ENCODE peak calls at places on chromosomes 16 and 17, in six cellular contexts. B is GM13976; Z is lung; C is activated naive CD4-positive, alpha-beta T cell treated with Interleukin-2 at 50 U/mL for 16 hours; O is NCI-H460; N is activated CD4-positive, alpha-beta T cell treated with anti-CD3 and anti-CD28 coated beads, Interleukin-2, amount 10 ng/mL, durations not matched to agents 24 days and 14 days. J is an unnamed sample.

GRCh38 chr17:36545093-36545464 is 360 bp downstream of the GGNBP2 start:
- DNase-seq in C (no peak), N (no peak), Z (no peak), O (no peak), B (no peak), J (no peak)

GRCh38 chr16:31477220-31478216 is 5.4 kb upstream of the SLC5A2 start:
- DNase-seq in C (peak; percentile 37), N (peak; percentile 82), Z (peak; percentile 85), O (no peak), B (peak; percentile 71), J (no peak)

GRCh38 chr16:27547134-27547533 is 2.6 kb downstream of the GTF3C1 start:
- DNase-seq in Z (no peak), B (peak; percentile 42), C (peak; percentile 4), N (no peak), O (no peak), J (peak; percentile 7)

GRCh38 chr17:77735051-77735340 is 223.5 kb upstream of the TNRC6C start:
- DNase-seq in C (no peak), Z (no peak), N (peak; percentile 35), O (no peak), B (no peak), J (no peak)

GRCh38 chr17:59366040-59366757 is 34.7 kb downstream of the YPEL2 start:
- DNase-seq in N (no peak), O (no peak), C (no peak), Z (no peak), B (no peak), J (no peak)

GRCh38 chr16:57000271-57001025 is 11.1 kb downstream of the NLRC5 start:
- DNase-seq in O (peak; percentile 90), N (peak; percentile 74), B (peak; percentile 72), C (peak; percentile 63), Z (no peak), J (peak; percentile 60)

GRCh38 chr16:89043636-89044393 is 49.8 kb upstream of the ACSF3 start:
- DNase-seq in B (no peak), Z (no peak), N (no peak), C (no peak), O (no peak), J (no peak)

GRCh38 chr17:49707608-49708514 is at the start of gene SLC35B1:
- DNase-seq in N (peak; percentile 99), B (peak; percentile 99), C (peak; percentile 99), Z (peak; percentile 99), O (peak; percentile 99), J (peak; percentile 97)

GRCh38 chr16:53803998-53804397 is 100.0 kb downstream of the FTO start:
- DNase-seq in B (no peak), Z (no peak), O (no peak), N (peak; percentile 10), C (no peak), J (no peak)

GRCh38 chr17:70848785-70849184 is 679.5 kb downstream of the KCNJ2 start:
- DNase-seq in Z (no peak), O (no peak), B (no peak), N (no peak), C (no peak), J (no peak)

GRCh38 chr17:18862011-18862410 is 4.1 kb downstream of the PRPSAP2 start:
- DNase-seq in N (no peak), C (no peak), O (no peak), B (no peak), Z (no peak), J (no peak)

GRCh38 chr17:16491131-16491702 is 776 bp downstream of the LRRC75A start:
- DNase-seq in Z (no peak), N (peak; percentile 67), C (peak; percentile 25), O (no peak), B (no peak), J (no peak)

GRCh38 chr16:48246066-48246465 is 1.3 kb downstream of the ABCC11 start:
- DNase-seq in B (no peak), C (no peak), N (no peak), O (no peak), Z (no peak), J (no peak)

GRCh38 chr17:72249441-72249840 is 128.6 kb downstream of the SOX9 start:
- DNase-seq in Z (no peak), C (no peak), N (no peak), B (no peak), O (no peak), J (no peak)

GRCh38 chr16:74778646-74779045 is 4.0 kb upstream of the FA2H start:
- DNase-seq in C (no peak), Z (no peak), N (no peak), B (no peak), O (no peak), J (no peak)

GRCh38 chr16:4431023-4431422 is 5.4 kb downstream of the DNAJA3 start:
- DNase-seq in Z (no peak), C (no peak), O (no peak), N (no peak), B (no peak), J (no peak)